ENCODE peak calls at places on chromosomes 5 and 9, in five cellular contexts. D is pancreas, L is fibroblast of mammary gland, G is fibroblast of lung, J is mucosa of descending colon. P is an unnamed sample.

GRCh38 chr5:62002436-62002835 is 303.6 kb upstream of the KIF2A start:
- DNase-seq in D (no peak), L (no peak), G (no peak), J (no peak), P (no peak)

GRCh38 chr9:110918316-110919054 is 119.8 kb downstream of the LPAR1 start:
- DNase-seq in D (no peak), L (peak), G (peak), J (no peak), P (no peak)

GRCh38 chr5:124310453-124310852 is 436.0 kb downstream of the ZNF608 start:
- DNase-seq in D (no peak), L (no peak), G (peak), J (no peak), P (no peak)

GRCh38 chr5:133930061-133930823 is 38.2 kb downstream of the C5orf15 start:
- DNase-seq in D (no peak), L (peak), G (peak), J (no peak), P (no peak)

GRCh38 chr9:1962036-1962535 is 53.1 kb upstream of the SMARCA2 start:
- DNase-seq in D (no peak), L (no peak), G (no peak), J (no peak), P (no peak)

GRCh38 chr5:98781964-98782363 is 8.5 kb downstream of the RGMB start:
- DNase-seq in D (no peak), L (peak), G (no peak), J (no peak), P (no peak)

GRCh38 chr9:136996361-136997281 is at the start of gene CLIC3:
- DNase-seq in D (no peak), L (no peak), G (no peak), J (peak), P (peak)

GRCh38 chr5:2598503-2598902 is 153.0 kb downstream of the IRX2 start:
- DNase-seq in D (no peak), L (no peak), G (no peak), J (no peak), P (no peak)

GRCh38 chr9:73347720-73348119 is 196.1 kb downstream of the ANXA1 start:
- DNase-seq in D (no peak), L (no peak), G (no peak), J (no peak), P (no peak)

GRCh38 chr9:11312976-11313375 is 700.2 kb upstream of the PTPRD start:
- DNase-seq in D (peak), L (peak), G (no peak), J (no peak), P (no peak)

GRCh38 chr9:110919609-110920008 is 118.7 kb downstream of the LPAR1 start:
- DNase-seq in D (no peak), L (peak), G (peak), J (no peak), P (peak)

GRCh38 chr5:180636403-180637075 is 12.9 kb downstream of the FLT4 start:
- DNase-seq in D (peak), L (peak), G (no peak), J (peak), P (peak)

GRCh38 chr5:77145666-77146065 is 58.6 kb upstream of the ZBED3 start:
- DNase-seq in D (no peak), L (peak), G (peak), J (no peak), P (no peak)

GRCh38 chr9:18747590-18747989 is 273.6 kb downstream of the ADAMTSL1 start:
- DNase-seq in D (no peak), L (no peak), G (peak), J (no peak), P (no peak)

GRCh38 chr9:135365013-135365768 is 114.4 kb upstream of the PPP1R26 start:
- DNase-seq in D (no peak), L (no peak), G (no peak), J (no peak), P (no peak)

GRCh38 chr9:135369401-135369800 is 110.2 kb upstream of the PPP1R26 start:
- DNase-seq in D (no peak), L (no peak), G (no peak), J (no peak), P (no peak)

GRCh38 chr9:135370411-135371375 is 108.9 kb upstream of the PPP1R26 start:
- DNase-seq in D (no peak), L (no peak), G (no peak), J (no peak), P (no peak)

GRCh38 chr9:135363556-135363955 is 116.0 kb upstream of the PPP1R26 start:
- DNase-seq in D (no peak), L (no peak), G (no peak), J (no peak), P (no peak)

DNA sequence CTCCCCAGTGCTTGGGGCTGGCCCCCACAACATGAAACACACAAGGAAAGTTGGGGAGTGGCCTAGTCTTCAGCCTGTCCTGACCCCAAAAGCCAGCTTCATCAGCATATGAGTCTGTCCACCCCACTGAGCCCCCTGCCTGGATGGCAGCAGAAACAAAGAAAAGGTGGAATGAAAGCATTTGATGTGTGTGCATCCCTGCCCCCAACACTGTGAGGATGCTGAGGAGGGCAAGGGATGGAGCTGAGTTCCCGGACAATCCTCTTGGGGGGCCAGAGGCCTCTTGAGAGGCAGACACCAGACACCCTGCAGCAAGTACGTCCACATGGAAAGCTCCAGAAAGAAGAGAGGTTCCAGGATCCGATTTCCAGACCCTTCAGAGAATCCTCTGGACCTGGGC is 113.5 kb upstream of the PPP1R26 start:
- DNase-seq in D (no peak), L (no peak), G (no peak), J (no peak), P (no peak)
- TF ChIP-seq CTCF in D (no peak), L (no peak), G (no peak), J (no peak), P (no peak)

GRCh38 chr5:58544195-58544594 is 38.7 kb upstream of the RAB3C start:
- DNase-seq in D (no peak), L (no peak), G (no peak), J (no peak), P (no peak)

GRCh38 chr5:58544926-58545325 is 37.9 kb upstream of the RAB3C start:
- DNase-seq in D (no peak), L (no peak), G (no peak), J (no peak), P (no peak)

GRCh38 chr5:58543723-58544122 is 39.2 kb upstream of the RAB3C start:
- DNase-seq in D (no peak), L (no peak), G (no peak), J (no peak), P (no peak)

GRCh38 chr5:58545912-58546311 is 37.0 kb upstream of the RAB3C start:
- DNase-seq in D (no peak), L (no peak), G (no peak), J (no peak), P (no peak)

GRCh38 chr5:58548104-58548503 is 34.8 kb upstream of the RAB3C start:
- DNase-seq in D (no peak), L (no peak), G (no peak), J (no peak), P (no peak)
- TF ChIP-seq CTCF in D (no peak), L (no peak), G (no peak), J (no peak), P (no peak)

DNA sequence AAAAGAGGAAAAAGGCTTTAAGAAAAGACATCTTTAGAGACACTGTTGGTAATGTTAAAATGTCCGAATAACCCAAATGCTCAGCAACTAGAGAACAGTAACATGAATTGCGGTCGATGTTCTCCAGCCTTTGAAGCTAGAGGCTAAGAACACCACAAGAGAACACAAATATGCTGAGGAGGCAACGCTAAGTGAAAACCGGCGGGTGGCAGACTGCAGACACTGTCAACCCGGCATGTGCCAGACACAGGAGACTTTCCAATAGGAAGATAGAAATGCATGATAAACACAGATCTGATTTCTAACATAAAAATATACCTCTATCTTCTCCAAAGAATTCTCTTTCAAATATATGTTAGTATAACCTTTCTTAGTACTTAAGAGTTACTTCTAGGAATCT is 18.4 kb upstream of the DDX41 start:
- DNase-seq in D (no peak), L (no peak), G (no peak), J (no peak), P (peak)
- TF ChIP-seq CTCF in D (no peak), L (no peak), G (no peak), J (no peak), P (no peak)

DNA sequence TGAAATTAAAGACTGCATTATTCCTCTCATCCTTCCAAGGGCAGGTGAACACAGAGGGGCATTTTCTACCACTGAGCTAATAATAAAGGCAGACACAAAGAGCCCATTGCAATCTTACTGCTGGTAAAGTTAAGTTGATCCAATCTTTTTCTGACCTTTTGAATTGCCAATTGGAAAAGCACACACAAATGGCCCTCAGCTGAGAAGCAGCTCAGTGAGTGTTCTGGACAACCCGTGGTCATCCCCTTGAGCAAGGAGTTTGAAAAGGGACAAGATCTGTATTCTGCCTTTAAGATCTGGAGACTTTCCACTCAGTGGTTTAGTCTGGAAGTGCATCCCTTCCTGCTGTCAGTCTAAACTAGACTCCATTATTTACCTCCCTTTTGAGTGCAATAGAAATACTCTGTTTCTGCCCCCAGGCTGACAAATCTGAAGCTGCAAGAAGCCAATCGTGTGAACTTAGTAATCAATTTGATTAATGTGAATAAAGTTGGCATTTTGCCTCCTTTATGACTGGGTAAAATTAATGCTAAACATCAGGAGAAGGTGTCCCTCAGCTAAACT is 835.7 kb downstream of the MAT2B start:
- DNase-seq in D (no peak), L (no peak), G (no peak), J (no peak), P (no peak)
- TF ChIP-seq CTCF in D (no peak), L (no peak), G (no peak), J (no peak), P (no peak)

GRCh38 chr5:96934695-96935555 is 955 bp upstream of the LNPEP start:
- DNase-seq in D (peak), L (peak), G (peak), J (peak), P (peak)
- TF ChIP-seq CTCF in D (no peak), L (no peak), G (no peak), J (no peak), P (no peak)

DNA sequence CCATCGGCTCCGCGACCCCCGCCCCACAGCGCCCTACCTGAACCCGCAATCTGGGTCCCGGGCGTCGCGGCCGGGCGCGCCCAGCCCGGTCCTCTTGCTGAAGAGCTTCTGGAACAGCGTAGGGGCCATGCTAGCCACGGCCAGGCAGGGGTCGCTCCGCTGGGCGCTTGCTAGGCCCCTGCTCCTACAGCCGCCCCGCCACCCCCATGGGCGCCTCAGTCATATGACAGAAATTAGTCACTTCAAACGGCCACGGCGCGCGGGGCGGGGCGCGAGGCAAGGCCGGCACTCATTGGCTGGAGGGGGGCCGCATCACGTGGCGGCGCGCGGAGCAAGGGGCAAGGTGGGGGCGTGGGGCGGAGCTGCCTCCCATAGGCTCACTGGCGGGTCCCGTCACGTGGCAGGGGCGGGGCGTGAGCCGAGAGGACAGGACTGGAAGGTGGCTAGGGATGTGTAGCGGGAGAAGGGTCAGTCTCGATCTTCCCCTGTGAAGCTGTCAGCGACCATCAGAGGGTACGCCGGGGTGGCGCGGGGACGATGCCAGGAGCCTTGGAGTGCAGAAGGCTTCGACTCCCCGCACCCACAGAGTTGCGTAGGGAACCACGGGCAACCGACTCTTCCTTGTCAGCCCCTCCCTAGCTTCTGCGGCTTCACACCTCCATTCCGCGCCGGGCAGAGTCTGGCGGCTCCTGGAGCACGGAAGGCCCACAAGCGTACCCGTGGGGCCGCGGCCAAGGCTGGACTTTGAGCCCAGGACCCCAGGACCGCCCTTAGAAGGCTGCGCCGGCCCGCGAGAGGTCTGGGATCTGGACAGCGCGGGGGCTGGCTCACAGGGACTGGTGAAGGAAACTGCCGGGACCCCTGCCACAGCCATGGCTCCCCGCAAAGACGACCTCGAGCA is at the start of gene FNIP1:
- DNase-seq in D (peak), L (peak), G (peak), J (peak), P (peak)
- TF ChIP-seq CTCF in D (no peak), L (no peak), G (no peak), J (no peak), P (no peak)

GRCh38 chr5:5387192-5387591 is 35.3 kb upstream of the ICE1 start:
- DNase-seq in D (no peak), L (no peak), G (no peak), J (no peak), P (no peak)
- TF ChIP-seq CTCF in D (no peak), L (no peak), G (no peak), J (no peak), P (no peak)

GRCh38 chr5:152271420-152271819 is 133.7 kb downstream of the NMUR2 start:
- DNase-seq in D (no peak), L (peak), G (no peak), J (no peak), P (peak)
- TF ChIP-seq CTCF in D (no peak), L (no peak), G (no peak), J (no peak), P (peak)

GRCh38 chr9:33722359-33722675 is 73.0 kb upstream of the PRSS3 start:
- DNase-seq in D (no peak), L (no peak), G (no peak), J (no peak), P (no peak)
- TF ChIP-seq CTCF in D (no peak), L (no peak), G (no peak), J (no peak), P (no peak)

DNA sequence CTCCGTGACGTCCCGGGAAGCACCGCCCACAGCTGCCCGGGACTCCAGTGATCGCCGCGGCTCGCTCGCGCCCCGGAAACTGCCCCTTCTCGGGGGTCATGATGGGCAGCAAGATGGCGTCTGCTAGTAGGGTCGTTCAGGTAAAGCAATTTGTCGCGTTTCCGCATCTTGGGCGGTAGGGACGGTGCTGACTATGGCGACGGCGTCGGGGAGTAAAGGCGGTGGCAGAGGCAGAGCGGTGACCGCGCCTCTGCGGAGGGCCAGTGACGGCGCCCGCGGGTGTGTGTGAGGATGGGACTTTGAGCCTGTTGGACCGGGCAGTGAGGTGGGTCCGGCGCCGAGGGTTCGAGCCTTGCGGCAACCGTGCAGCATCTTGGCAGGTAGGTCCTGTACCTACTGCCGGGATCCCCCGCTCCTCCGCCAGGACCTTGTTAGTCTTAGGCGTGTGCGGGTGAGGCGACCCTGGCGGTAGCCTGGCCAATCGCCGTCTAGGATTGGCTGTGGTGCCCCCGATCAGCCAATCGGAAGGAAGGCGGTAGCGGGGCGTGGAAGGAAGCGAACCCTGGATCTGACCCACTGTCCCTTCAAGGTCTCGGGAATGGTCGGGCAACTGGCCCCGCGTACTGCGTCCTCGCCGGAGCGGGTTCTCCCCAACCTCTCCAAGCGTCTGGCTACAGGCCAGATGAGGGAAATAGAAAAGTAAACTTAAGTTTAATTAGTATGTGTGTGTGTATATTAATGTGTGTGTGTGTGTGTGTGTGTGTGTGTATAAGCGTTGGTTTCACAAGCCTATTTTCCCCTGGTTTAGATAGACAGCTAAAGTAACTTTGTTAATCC is 16.7 kb upstream of the CDK7 start:
- DNase-seq in D (peak), L (peak), G (peak), J (peak), P (peak)
- TF ChIP-seq CTCF in D (peak), L (no peak), G (peak), J (no peak), P (peak)